ENCODE peak calls at places on chromosomes 7 and 10, in eight cellular contexts. U is A172; M is mesothelial cell of epicardium; W is H54; K is posterior vena cava; P is NCI-H2029; Y is activated CD4-positive, CD25-positive, alpha-beta regulatory T cell; J is NT2/D1. S is an unnamed sample.

GRCh38 chr7:149870274-149870673 is 3.5 kb upstream of the ATP6V0E2 start:
- DNase-seq in U (no peak), M (no peak), W (no peak), K (no peak), P (no peak), Y (no peak), J (no peak), S (no peak)

GRCh38 chr10:100687143-100687953 is 58.0 kb upstream of the PAX2 start:
- DNase-seq in U (no peak), M (no peak), W (no peak), K (peak; percentile 54), P (no peak), Y (no peak), J (no peak), S (no peak)

GRCh38 chr10:79465341-79465740 is 19.9 kb upstream of the ZCCHC24 start:
- DNase-seq in U (no peak), M (no peak), W (no peak), K (no peak), P (no peak), Y (no peak), J (no peak), S (no peak)

GRCh38 chr10:71077796-71078453 is 134.4 kb upstream of the UNC5B start:
- DNase-seq in U (no peak), M (no peak), W (no peak), K (peak; percentile 34), P (no peak), Y (no peak), J (no peak), S (no peak)

GRCh38 chr10:84820121-84820520 is 491.7 kb downstream of the CCSER2 start:
- DNase-seq in U (no peak), M (no peak), W (no peak), K (no peak), P (peak; percentile 2), Y (no peak), J (no peak), S (no peak)

GRCh38 chr10:45181483-45181882 is 133.9 kb downstream of the OR13A1 start:
- DNase-seq in U (no peak), M (no peak), W (no peak), K (peak; percentile 86), P (no peak), Y (no peak), J (peak; percentile 3), S (no peak)

GRCh38 chr10:121974019-121974534 is 940 bp downstream of the NSMCE4A start:
- DNase-seq in U (no peak), M (no peak), W (no peak), K (no peak), P (no peak), Y (no peak), J (no peak), S (no peak)

GRCh38 chr7:150453186-150453585 is 2.8 kb downstream of the GIMAP8 start:
- DNase-seq in U (no peak), M (no peak), W (no peak), K (no peak), P (no peak), Y (no peak), J (no peak), S (no peak)

GRCh38 chr7:28203498-28204240 is 23.1 kb upstream of the JAZF1 start:
- DNase-seq in U (no peak), M (no peak), W (no peak), K (no peak), P (no peak), Y (no peak), J (no peak), S (no peak)

GRCh38 chr7:126716321-126716720 is 536.4 kb downstream of the GRM8 start:
- DNase-seq in U (peak; percentile 27), M (no peak), W (peak; percentile 15), K (no peak), P (no peak), Y (no peak), J (no peak), S (no peak)

GRCh38 chr7:32335107-32335506 is 155.1 kb downstream of the LSM5 start:
- DNase-seq in U (peak; percentile 66), M (no peak), W (peak; percentile 54), K (no peak), P (no peak), Y (no peak), J (no peak), S (no peak)

GRCh38 chr7:5139998-5140397 is 50.0 kb upstream of the WIPI2 start:
- DNase-seq in U (peak; percentile 18), M (no peak), W (no peak), K (no peak), P (no peak), Y (no peak), J (peak; percentile 18), S (no peak)

GRCh38 chr7:931871-932650 is 22.4 kb downstream of the ADAP1 start:
- DNase-seq in U (no peak), M (no peak), W (no peak), K (peak; percentile 64), P (no peak), Y (no peak), J (no peak), S (no peak)

S was measured in retinal pigment epithelial cell.